ENCODE peak calls at places on chromosomes 5 and 9, in ten cellular contexts. F is HFFc6; V is MM.1S; A is NB4; J is IMR-90; P is choroid plexus epithelial cell; X is cardiac fibroblast; L is mucosa of descending colon; H is CD8-positive, alpha-beta T cell; S is neural crest cell. Q is an unnamed sample.

GRCh38 chr5:55104966-55105701 is 2.7 kb downstream of the GZMA start:
- DNase-seq in F (no peak), P (no peak), A (no peak), H (no peak), S (no peak), X (no peak), V (no peak), J (no peak), L (no peak), Q (no peak)

GRCh38 chr5:144281784-144282183 is 111.1 kb downstream of the KCTD16 start:
- DNase-seq in S (no peak), X (no peak), J (no peak), H (no peak), F (no peak), P (peak; percentile 8), L (no peak), A (no peak), V (no peak), Q (no peak)

GRCh38 chr5:102919211-102919610 is 164.1 kb downstream of the PAM start:
- DNase-seq in P (no peak), J (no peak), F (no peak), V (no peak), S (no peak), A (no peak), H (no peak), L (no peak), X (no peak), Q (no peak)

GRCh38 chr5:133950821-133951612 is 17.4 kb downstream of the C5orf15 start:
- DNase-seq in F (no peak), V (no peak), S (no peak), P (no peak), X (no peak), H (no peak), A (no peak), L (no peak), J (no peak), Q (no peak)

GRCh38 chr5:6461793-6462650 is 13.4 kb downstream of the UBE2QL1 start:
- DNase-seq in H (no peak), L (no peak), J (no peak), A (no peak), V (no peak), P (no peak), F (no peak), X (no peak), S (no peak), Q (no peak)

GRCh38 chr5:67182406-67182805 is 14.2 kb downstream of the CD180 start:
- DNase-seq in S (no peak), X (peak; percentile 83), P (peak; percentile 94), L (no peak), A (peak; percentile 25), F (peak; percentile 61), J (peak; percentile 89), V (no peak), H (no peak), Q (peak; percentile 64)

GRCh38 chr5:90191352-90192045 is 218.1 kb downstream of the CETN3 start:
- DNase-seq in J (no peak), X (no peak), L (no peak), V (no peak), A (no peak), H (no peak), F (no peak), S (no peak), P (no peak), Q (no peak)

GRCh38 chr9:92618633-92619225 is 51.2 kb downstream of the IPPK start:
- DNase-seq in A (no peak), X (no peak), H (no peak), L (no peak), V (no peak), P (peak; percentile 17), F (no peak), J (no peak), S (no peak), Q (no peak)

GRCh38 chr5:57863661-57864060 is 381.1 kb upstream of the ACTBL2 start:
- DNase-seq in L (no peak), S (no peak), X (peak; percentile 16), F (peak; percentile 86), P (no peak), V (no peak), H (no peak), J (peak; percentile 76), A (no peak), Q (peak; percentile 25)

GRCh38 chr5:141490271-141490670 is 1.4 kb downstream of the PCDHGC5 start:
- DNase-seq in L (no peak), H (no peak), P (no peak), J (no peak), A (no peak), F (no peak), V (no peak), X (no peak), S (no peak), Q (no peak)

DNA sequence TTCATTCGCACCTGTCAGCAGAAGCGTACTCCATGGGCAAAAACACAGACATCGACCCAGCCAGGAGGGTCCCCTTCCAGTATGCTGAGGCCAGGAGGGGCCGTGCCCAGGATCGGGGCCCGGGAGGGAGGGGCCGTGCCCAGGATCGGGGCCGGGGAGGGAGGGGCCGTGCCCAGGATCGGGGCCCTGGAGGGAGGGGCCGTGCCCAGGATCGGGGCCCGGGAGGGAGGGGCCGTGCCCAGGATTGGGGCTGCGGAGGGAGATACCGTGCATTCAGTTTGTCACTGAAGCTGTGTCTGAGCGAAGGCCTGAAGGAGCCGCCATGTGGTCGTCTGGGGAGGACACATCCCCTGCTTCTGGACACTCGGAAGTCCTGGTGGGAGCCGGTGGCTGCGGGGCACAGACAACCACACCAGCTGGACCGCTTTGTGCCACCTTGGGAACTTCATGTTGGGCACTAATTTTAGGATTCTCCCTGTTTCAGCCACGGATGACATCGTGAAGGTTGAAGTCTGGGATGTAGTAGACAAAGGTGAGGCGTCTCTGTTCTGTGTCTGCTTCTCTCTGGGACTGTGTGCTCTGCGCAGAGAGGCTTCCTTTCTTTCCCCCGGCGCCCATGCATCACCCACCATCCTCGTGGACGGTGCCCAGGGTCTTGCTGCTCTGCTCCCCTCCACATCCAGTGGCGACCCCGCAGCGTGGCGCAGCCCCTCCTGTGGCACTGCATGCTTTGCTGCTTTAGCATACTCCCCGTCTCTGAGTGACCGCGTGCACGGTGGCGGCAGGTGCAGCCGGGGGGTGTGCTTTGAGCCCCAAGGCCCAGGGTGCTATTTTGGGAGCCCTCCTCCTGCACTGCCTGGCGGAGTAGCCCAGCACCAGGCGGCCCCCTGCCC is 16.7 kb upstream of the AJM1 start:
- DNase-seq in A (no peak), H (no peak), L (no peak), V (no peak), P (no peak), J (no peak), S (no peak), F (no peak), X (no peak), Q (no peak)
- TF ChIP-seq CTCF in A (no peak), H (no peak), L (no peak), V (no peak), P (no peak), J (no peak), S (no peak), F (no peak), X (no peak), Q (no peak)

DNA sequence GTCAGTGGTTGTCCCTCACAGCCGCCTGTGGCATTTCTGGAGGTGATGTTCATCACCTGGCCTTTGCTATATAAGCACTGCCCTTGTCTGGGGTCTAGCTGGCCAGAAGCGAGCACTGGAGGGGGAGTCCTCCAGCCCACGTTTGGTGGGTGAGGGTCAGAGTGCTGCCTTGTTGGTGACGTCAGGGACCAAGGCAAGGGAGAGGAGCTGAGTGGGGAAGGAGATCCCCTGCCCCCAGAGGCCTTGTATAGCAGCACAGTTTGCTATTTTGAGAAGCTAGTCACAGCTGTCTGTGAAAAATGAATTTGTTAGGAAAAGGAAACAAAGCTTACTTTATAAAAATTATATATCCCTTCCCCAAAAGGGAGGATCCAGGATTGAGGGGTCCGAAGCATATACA is 49.8 kb downstream of the SYK start:
- DNase-seq in L (no peak), J (no peak), F (no peak), A (no peak), X (no peak), P (no peak), V (no peak), S (no peak), H (no peak), Q (no peak)
- TF ChIP-seq CTCF in L (no peak), J (no peak), F (no peak), A (no peak), X (no peak), P (no peak), V (no peak), S (no peak), H (no peak), Q (no peak)

GRCh38 chr5:1478333-1478732 is 33.1 kb upstream of the SLC6A3 start:
- DNase-seq in S (no peak), A (no peak), V (no peak), P (no peak), L (peak; percentile 17), F (no peak), J (no peak), H (no peak), X (no peak), Q (no peak)

GRCh38 chr5:1479066-1479465 is 33.8 kb upstream of the SLC6A3 start:
- DNase-seq in S (no peak), A (no peak), H (no peak), P (no peak), V (no peak), X (no peak), J (no peak), L (no peak), F (no peak), Q (no peak)

GRCh38 chr5:1480217-1480616 is 35.0 kb upstream of the SLC6A3 start:
- DNase-seq in X (peak; percentile 54), A (peak; percentile 85), L (peak; percentile 45), H (no peak), F (no peak), V (no peak), S (no peak), J (no peak), P (peak; percentile 54), Q (no peak)

GRCh38 chr5:1480806-1481205 is 35.6 kb upstream of the SLC6A3 start:
- DNase-seq in V (no peak), H (no peak), A (no peak), J (no peak), S (no peak), L (peak; percentile 19), F (no peak), X (no peak), P (no peak), Q (no peak)

GRCh38 chr5:1479581-1480188 is 34.4 kb upstream of the SLC6A3 start:
- DNase-seq in J (peak; percentile 36), H (peak; percentile 21), L (peak; percentile 46), A (peak; percentile 87), P (peak; percentile 90), S (peak; percentile 34), V (no peak), X (peak; percentile 60), F (no peak), Q (peak; percentile 41)
- TF ChIP-seq CTCF in J (peak; percentile 64), H (peak; percentile 83), L (peak; percentile 20), A (peak; percentile 85), P (peak; percentile 85), S (peak; percentile 74), V (peak; percentile 57), X (peak; percentile 68), F (peak; percentile 85), Q (peak; percentile 53)

DNA sequence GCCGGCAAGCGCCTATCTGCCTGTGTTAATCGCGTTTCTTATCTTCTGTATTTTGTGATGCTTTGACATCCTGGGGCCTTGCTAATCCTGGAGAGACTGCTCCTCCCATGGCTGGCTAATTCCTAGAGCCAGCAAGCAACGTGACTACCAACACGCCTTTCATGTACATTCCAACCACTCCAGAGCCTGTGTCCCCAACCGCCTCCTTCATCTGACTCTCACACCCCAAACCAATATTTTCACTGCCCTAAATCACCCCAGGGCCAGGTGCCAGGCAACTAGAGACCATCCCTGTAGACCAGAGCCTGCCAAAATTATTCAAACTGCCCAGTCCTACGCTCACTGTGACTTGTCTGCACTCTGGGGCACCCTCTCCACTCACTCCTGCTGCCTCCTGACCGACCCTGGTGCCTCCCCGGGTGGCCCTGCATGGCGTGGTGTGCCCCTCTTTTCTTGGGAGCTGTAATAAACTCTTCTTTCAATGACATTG is 50.5 kb upstream of the COL5A1 start:
- DNase-seq in X (no peak), J (no peak), V (no peak), F (no peak), S (no peak), P (peak; percentile 53), H (no peak), A (no peak), L (no peak), Q (no peak)
- TF ChIP-seq CTCF in X (no peak), J (no peak), V (no peak), F (no peak), S (no peak), P (no peak), H (no peak), A (no peak), L (no peak), Q (no peak)